ENCODE peak calls at places on chromosomes 11 and 22, in four cellular contexts. One of them, this sample, is unnamed.

GRCh38 chr22:40965936-40966557 is 14.9 kb downstream of the RBX1 start:
- DNase-seq in heart left ventricle: no peak
- DNase-seq in H54: no peak
- DNase-seq in NCI-H774: no peak
- DNase-seq in this sample: no peak

GRCh38 chr11:95338430-95338991 is 107.5 kb upstream of the SESN3 start:
- DNase-seq in heart left ventricle: peak
- DNase-seq in H54: no peak
- DNase-seq in NCI-H774: no peak
- DNase-seq in this sample: no peak

GRCh38 chr11:117723625-117724024 is 73.4 kb downstream of the DSCAML1 start:
- DNase-seq in heart left ventricle: no peak
- DNase-seq in H54: no peak
- DNase-seq in NCI-H774: no peak
- DNase-seq in this sample: no peak

GRCh38 chr11:128629516-128630106 is 42.3 kb upstream of the ETS1 start:
- DNase-seq in heart left ventricle: no peak
- DNase-seq in H54: no peak
- DNase-seq in NCI-H774: no peak
- DNase-seq in this sample: no peak

GRCh38 chr11:34468209-34468841 is 29.6 kb downstream of the CAT start:
- DNase-seq in heart left ventricle: no peak
- DNase-seq in H54: no peak
- DNase-seq in NCI-H774: no peak
- DNase-seq in this sample: no peak

GRCh38 chr11:22510741-22511140 is 114.9 kb downstream of the FANCF start:
- DNase-seq in heart left ventricle: no peak
- DNase-seq in H54: no peak
- DNase-seq in NCI-H774: no peak
- DNase-seq in this sample: peak

GRCh38 chr22:35719212-35719869 is 1.7 kb downstream of the APOL5 start:
- DNase-seq in heart left ventricle: no peak
- DNase-seq in H54: no peak
- DNase-seq in NCI-H774: no peak
- DNase-seq in this sample: no peak

GRCh38 chr11:134500621-134501020 is 88.6 kb upstream of the B3GAT1 start:
- DNase-seq in heart left ventricle: no peak
- DNase-seq in H54: no peak
- DNase-seq in NCI-H774: no peak
- DNase-seq in this sample: no peak

GRCh38 chr11:35105319-35106063 is 33.5 kb upstream of the CD44 start:
- DNase-seq in heart left ventricle: peak
- DNase-seq in H54: no peak
- DNase-seq in NCI-H774: no peak
- DNase-seq in this sample: peak

GRCh38 chr11:59802639-59803176 is 7.9 kb downstream of the MRPL16 start:
- DNase-seq in heart left ventricle: no peak
- DNase-seq in H54: no peak
- DNase-seq in NCI-H774: no peak
- DNase-seq in this sample: peak